ENCODE peak calls at places on chromosome 2, in four cellular contexts. One of them, this sample, is unnamed.

GRCh38 chr2:225011585-225011984 is 30.7 kb downstream of the DOCK10 start:
- DNase-seq in stimulated activated CD4-positive, alpha-beta T cell treated with anti-CD3 and anti-CD28 coated beads, Interleukin-1b, Interleukin-23, amount 100 ng/mL, for 24 hours: no peak
- DNase-seq in neural crest cell: no peak
- DNase-seq in cardiac muscle cell: no peak
- DNase-seq in this sample: no peak

GRCh38 chr2:5794012-5794411 is 101.8 kb downstream of the SOX11 start:
- DNase-seq in stimulated activated CD4-positive, alpha-beta T cell treated with anti-CD3 and anti-CD28 coated beads, Interleukin-1b, Interleukin-23, amount 100 ng/mL, for 24 hours: no peak
- DNase-seq in neural crest cell: no peak
- DNase-seq in cardiac muscle cell: no peak
- DNase-seq in this sample: no peak

GRCh38 chr2:14223576-14223975 is 408.9 kb upstream of the LRATD1 start:
- DNase-seq in stimulated activated CD4-positive, alpha-beta T cell treated with anti-CD3 and anti-CD28 coated beads, Interleukin-1b, Interleukin-23, amount 100 ng/mL, for 24 hours: no peak
- DNase-seq in neural crest cell: no peak
- DNase-seq in cardiac muscle cell: no peak
- DNase-seq in this sample: no peak

GRCh38 chr2:187169864-187170263 is 278.2 kb downstream of the CALCRL start:
- DNase-seq in stimulated activated CD4-positive, alpha-beta T cell treated with anti-CD3 and anti-CD28 coated beads, Interleukin-1b, Interleukin-23, amount 100 ng/mL, for 24 hours: no peak
- DNase-seq in neural crest cell: no peak
- DNase-seq in cardiac muscle cell: no peak
- DNase-seq in this sample: no peak

GRCh38 chr2:166411473-166412230 is 35.9 kb upstream of the SCN9A start:
- DNase-seq in stimulated activated CD4-positive, alpha-beta T cell treated with anti-CD3 and anti-CD28 coated beads, Interleukin-1b, Interleukin-23, amount 100 ng/mL, for 24 hours: no peak
- DNase-seq in neural crest cell: no peak
- DNase-seq in cardiac muscle cell: peak
- DNase-seq in this sample: no peak

GRCh38 chr2:65710779-65711295 is 278.4 kb upstream of the SPRED2 start:
- DNase-seq in stimulated activated CD4-positive, alpha-beta T cell treated with anti-CD3 and anti-CD28 coated beads, Interleukin-1b, Interleukin-23, amount 100 ng/mL, for 24 hours: no peak
- DNase-seq in neural crest cell: no peak
- DNase-seq in cardiac muscle cell: peak
- DNase-seq in this sample: no peak

GRCh38 chr2:195559431-195559914 is 97.6 kb upstream of the SLC39A10 start:
- DNase-seq in stimulated activated CD4-positive, alpha-beta T cell treated with anti-CD3 and anti-CD28 coated beads, Interleukin-1b, Interleukin-23, amount 100 ng/mL, for 24 hours: no peak
- DNase-seq in neural crest cell: no peak
- DNase-seq in cardiac muscle cell: peak
- DNase-seq in this sample: no peak

GRCh38 chr2:174124171-174124570 is 124.2 kb downstream of the OLA1 start:
- DNase-seq in stimulated activated CD4-positive, alpha-beta T cell treated with anti-CD3 and anti-CD28 coated beads, Interleukin-1b, Interleukin-23, amount 100 ng/mL, for 24 hours: no peak
- DNase-seq in neural crest cell: peak
- DNase-seq in cardiac muscle cell: no peak
- DNase-seq in this sample: peak

GRCh38 chr2:55120634-55121359 is 70.5 kb upstream of the RTN4 start:
- DNase-seq in stimulated activated CD4-positive, alpha-beta T cell treated with anti-CD3 and anti-CD28 coated beads, Interleukin-1b, Interleukin-23, amount 100 ng/mL, for 24 hours: no peak
- DNase-seq in neural crest cell: peak
- DNase-seq in cardiac muscle cell: peak
- DNase-seq in this sample: peak

GRCh38 chr2:229810786-229811185 is 96.4 kb upstream of the DNER start:
- DNase-seq in stimulated activated CD4-positive, alpha-beta T cell treated with anti-CD3 and anti-CD28 coated beads, Interleukin-1b, Interleukin-23, amount 100 ng/mL, for 24 hours: no peak
- DNase-seq in neural crest cell: no peak
- DNase-seq in cardiac muscle cell: no peak
- DNase-seq in this sample: no peak

GRCh38 chr2:206231669-206232286 is 42.7 kb upstream of the ZDBF2 start:
- DNase-seq in stimulated activated CD4-positive, alpha-beta T cell treated with anti-CD3 and anti-CD28 coated beads, Interleukin-1b, Interleukin-23, amount 100 ng/mL, for 24 hours: no peak
- DNase-seq in neural crest cell: no peak
- DNase-seq in cardiac muscle cell: no peak
- DNase-seq in this sample: no peak

GRCh38 chr2:213834331-213834730 is 550.1 kb downstream of the SPAG16 start:
- DNase-seq in stimulated activated CD4-positive, alpha-beta T cell treated with anti-CD3 and anti-CD28 coated beads, Interleukin-1b, Interleukin-23, amount 100 ng/mL, for 24 hours: no peak
- DNase-seq in neural crest cell: no peak
- DNase-seq in cardiac muscle cell: peak
- DNase-seq in this sample: no peak

GRCh38 chr2:18046558-18046957 is 168.1 kb downstream of the KCNS3 start:
- DNase-seq in stimulated activated CD4-positive, alpha-beta T cell treated with anti-CD3 and anti-CD28 coated beads, Interleukin-1b, Interleukin-23, amount 100 ng/mL, for 24 hours: no peak
- DNase-seq in neural crest cell: no peak
- DNase-seq in cardiac muscle cell: peak
- DNase-seq in this sample: no peak

This sample was measured in ecto neural progenitor cell.